ENCODE peak calls at places on chromosomes 16 and 17, in five cellular contexts. J, A, S, R and U are unnamed samples.

GRCh38 chr16:84929421-84930297 is 81.7 kb downstream of the ZDHHC7 start:
- DNase-seq in J (no peak), A (no peak), S (peak; percentile 90), R (no peak), U (no peak)

GRCh38 chr17:83079340-83079747 is at the start of gene METRNL:
- DNase-seq in J (peak; percentile 80), A (no peak), S (peak; percentile 86), R (no peak), U (no peak)

GRCh38 chr16:77594057-77594456 is 128.3 kb upstream of the NUDT7 start:
- DNase-seq in J (no peak), A (no peak), S (no peak), R (no peak), U (no peak)

GRCh38 chr16:7849891-7850290 is 517.2 kb downstream of the RBFOX1 start:
- DNase-seq in J (no peak), A (no peak), S (no peak), R (no peak), U (no peak)

GRCh38 chr16:77213542-77214108 is 14.4 kb downstream of the SYCE1L start:
- DNase-seq in J (no peak), A (peak; percentile 46), S (no peak), R (no peak), U (peak; percentile 98)

GRCh38 chr17:63095879-63096278 is 129.8 kb downstream of the TANC2 start:
- DNase-seq in J (no peak), A (no peak), S (no peak), R (no peak), U (no peak)

GRCh38 chr17:60065867-60066266 is 12.9 kb downstream of the HEATR6 start:
- DNase-seq in J (no peak), A (no peak), S (no peak), R (no peak), U (no peak)

GRCh38 chr17:65749479-65749878 is 188.0 kb upstream of the AXIN2 start:
- DNase-seq in J (no peak), A (peak; percentile 65), S (no peak), R (no peak), U (peak; percentile 66)

GRCh38 chr16:12255919-12256665 is 279.6 kb downstream of the SNX29 start:
- DNase-seq in J (no peak), A (no peak), S (no peak), R (no peak), U (no peak)

GRCh38 chr17:9999948-10000695 is 95.1 kb upstream of the RCVRN start:
- DNase-seq in J (no peak), A (no peak), S (no peak), R (peak; percentile 58), U (no peak)

GRCh38 chr16:47196457-47196856 is 52.7 kb upstream of the NETO2 start:
- DNase-seq in J (no peak), A (no peak), S (no peak), R (no peak), U (no peak)

GRCh38 chr17:43105146-43105545 is 20.0 kb downstream of the BRCA1 start:
- DNase-seq in J (no peak), A (no peak), S (no peak), R (no peak), U (no peak)

GRCh38 chr17:62627219-62627903 is at the start of gene MRC2:
- DNase-seq in J (peak; percentile 86), A (no peak), S (peak; percentile 75), R (no peak), U (peak; percentile 31)

GRCh38 chr16:66344533-66345145 is 21.9 kb upstream of the CDH5 start:
- DNase-seq in J (no peak), A (peak; percentile 29), S (peak; percentile 30), R (no peak), U (no peak)

GRCh38 chr17:10197721-10198508 is 491 bp downstream of the GAS7 start:
- DNase-seq in J (no peak), A (no peak), S (no peak), R (no peak), U (no peak)

GRCh38 chr16:65278874-65279273 is 157.0 kb upstream of the CDH11 start:
- DNase-seq in J (no peak), A (no peak), S (no peak), R (no peak), U (no peak)

GRCh38 chr16:9042533-9042932 is 48.9 kb upstream of the HAPSTR1 start:
- DNase-seq in J (no peak), A (no peak), S (no peak), R (no peak), U (no peak)

GRCh38 chr17:8753136-8753975 is 5.0 kb downstream of the SPDYE4 start:
- DNase-seq in J (peak; percentile 43), A (no peak), S (no peak), R (no peak), U (no peak)

GRCh38 chr16:11250091-11250785 is 5.8 kb downstream of the SOCS1 start:
- DNase-seq in J (peak; percentile 72), A (no peak), S (no peak), R (no peak), U (no peak)

GRCh38 chr16:9008335-9009260 is 44.9 kb upstream of the USP7 start:
- DNase-seq in J (peak; percentile 93), A (peak; percentile 85), S (peak; percentile 90), R (peak; percentile 21), U (no peak)

GRCh38 chr17:42408076-42408475 is 15.0 kb downstream of the CAVIN1 start:
- DNase-seq in J (no peak), A (no peak), S (no peak), R (no peak), U (no peak)

GRCh38 chr16:69613283-69614154 is 47.8 kb downstream of the NFAT5 start:
- DNase-seq in J (no peak), A (peak; percentile 36), S (no peak), R (peak; percentile 27), U (no peak)

GRCh38 chr17:745406-745805 is 6.7 kb downstream of the GEMIN4 start:
- DNase-seq in J (no peak), A (no peak), S (no peak), R (no peak), U (no peak)

GRCh38 chr17:9958586-9959281 is 53.7 kb upstream of the RCVRN start:
- DNase-seq in J (no peak), A (no peak), S (no peak), R (no peak), U (no peak)

GRCh38 chr16:23948949-23949392 is 113.2 kb downstream of the PRKCB start:
- DNase-seq in J (no peak), A (no peak), S (no peak), R (no peak), U (no peak)

GRCh38 chr16:8768701-8769100 is 28.7 kb downstream of the TMEM186 start:
- DNase-seq in J (no peak), A (no peak), S (no peak), R (no peak), U (no peak)

GRCh38 chr17:9897569-9897968 is 7.5 kb downstream of the RCVRN start:
- DNase-seq in J (no peak), A (no peak), S (no peak), R (no peak), U (no peak)

GRCh38 chr16:27762441-27762840 is 212.5 kb downstream of the KATNIP start:
- DNase-seq in J (no peak), A (no peak), S (no peak), R (no peak), U (peak; percentile 24)

GRCh38 chr17:47797797-47798196 is 23.8 kb downstream of the OSBPL7 start:
- DNase-seq in J (no peak), A (no peak), S (peak; percentile 36), R (no peak), U (no peak)

GRCh38 chr16:79800016-79800608 is 199.6 kb upstream of the MAF start:
- DNase-seq in J (no peak), A (no peak), S (no peak), R (no peak), U (no peak)

GRCh38 chr17:41784207-41784744 is 2.2 kb downstream of the JUP start:
- DNase-seq in J (no peak), A (no peak), S (peak; percentile 89), R (no peak), U (peak; percentile 69)

GRCh38 chr17:52995127-52995526 is 827.6 kb upstream of the KIF2B start:
- DNase-seq in J (no peak), A (no peak), S (no peak), R (no peak), U (no peak)
- TF ChIP-seq ATF3 in J (no peak), A (no peak), S (no peak), R (no peak), U (no peak)

GRCh38 chr17:1937461-1937860 is 87.7 kb downstream of the RTN4RL1 start:
- DNase-seq in J (no peak), A (no peak), S (no peak), R (no peak), U (no peak)
- TF ChIP-seq JUND in J (no peak), A (no peak), S (no peak), R (no peak), U (no peak)

GRCh38 chr17:64269687-64270649 is 6.9 kb upstream of the TEX2 start:
- DNase-seq in J (no peak), A (no peak), S (no peak), R (no peak), U (no peak)
- TF ChIP-seq ATF3 in J (no peak), A (no peak), S (no peak), R (no peak), U (no peak)

GRCh38 chr16:57001026-57001669 is 11.8 kb downstream of the NLRC5 start:
- DNase-seq in J (no peak), A (no peak), S (no peak), R (no peak), U (no peak)

GRCh38 chr16:56999409-57000270 is 10.3 kb downstream of the NLRC5 start:
- DNase-seq in J (no peak), A (no peak), S (no peak), R (no peak), U (no peak)

GRCh38 chr16:56998861-56999260 is 9.5 kb downstream of the NLRC5 start:
- DNase-seq in J (no peak), A (no peak), S (no peak), R (no peak), U (no peak)

GRCh38 chr16:56998352-56998751 is 9.0 kb downstream of the NLRC5 start:
- DNase-seq in J (no peak), A (no peak), S (no peak), R (no peak), U (no peak)

GRCh38 chr16:57000271-57001025 is 11.1 kb downstream of the NLRC5 start:
- DNase-seq in J (no peak), A (no peak), S (no peak), R (peak; percentile 87), U (peak; percentile 19)
- TF ChIP-seq JUND in J (no peak), A (no peak), S (no peak), R (no peak), U (no peak)

GRCh38 chr16:54201200-54201599 is 85.4 kb downstream of the IRX3 start:
- DNase-seq in J (no peak), A (no peak), S (peak; percentile 40), R (no peak), U (no peak)
- TF ChIP-seq ATF3 in J (no peak), A (no peak), S (no peak), R (no peak), U (no peak)